ENCODE peak calls at places on chromosomes 13 and 19, in four cellular contexts. O is Peyer's patch, F is dorsolateral prefrontal cortex, S is IMR-90. X is an unnamed sample.

GRCh38 chr13:110518150-110518525 is 43.4 kb downstream of the RAB20 start:
- DNase-seq in O (no peak), F (no peak), S (no peak), X (no peak)

GRCh38 chr19:7722231-7722651 is 9.7 kb downstream of the CLEC4G start:
- DNase-seq in O (no peak), F (no peak), S (no peak), X (no peak)

GRCh38 chr19:16198363-16198636 is 589 bp downstream of the AP1M1 start:
- DNase-seq in O (peak), F (no peak), S (no peak), X (peak)

GRCh38 chr19:18062043-18062442 is 24.7 kb downstream of the IL12RB1 start:
- DNase-seq in O (no peak), F (no peak), S (no peak), X (no peak)

GRCh38 chr13:30071890-30072817 is 221.7 kb upstream of the UBL3 start:
- DNase-seq in O (peak), F (no peak), S (no peak), X (peak)

GRCh38 chr13:36297259-36297599 is 385 bp downstream of the CCDC169 start:
- DNase-seq in O (no peak), F (no peak), S (peak), X (peak)

GRCh38 chr13:21557995-21558394 is 46.0 kb downstream of the MICU2 start:
- DNase-seq in O (no peak), F (no peak), S (no peak), X (no peak)

GRCh38 chr13:89279374-89279773 is 1608.2 kb downstream of the SLITRK5 start:
- DNase-seq in O (no peak), F (no peak), S (no peak), X (no peak)

GRCh38 chr19:7865262-7865911 is 8.8 kb downstream of the PRR36 start:
- DNase-seq in O (peak), F (no peak), S (no peak), X (no peak)

GRCh38 chr13:99389520-99390304 is 82.5 kb upstream of the GPR183 start:
- DNase-seq in O (no peak), F (no peak), S (no peak), X (no peak)

GRCh38 chr13:89968468-89968867 is 1379.0 kb upstream of the MIR17HG start:
- DNase-seq in O (no peak), F (no peak), S (no peak), X (no peak)

GRCh38 chr13:50122465-50122864 is 107.2 kb downstream of the KCNRG start:
- DNase-seq in O (no peak), F (no peak), S (no peak), X (no peak)

GRCh38 chr19:58544591-58545285 is 874 bp downstream of the TRIM28 start:
- DNase-seq in O (no peak), F (no peak), S (peak), X (peak)

GRCh38 chr19:1839658-1840540 is 8.4 kb downstream of the REXO1 start:
- DNase-seq in O (peak), F (no peak), S (no peak), X (peak)

GRCh38 chr13:24005711-24006281 is 108.5 kb upstream of the C1QTNF9B start:
- DNase-seq in O (no peak), F (no peak), S (no peak), X (peak)

GRCh38 chr13:111521691-111522229 is 201.3 kb downstream of the TEX29 start:
- DNase-seq in O (no peak), F (no peak), S (no peak), X (no peak)

GRCh38 chr13:37442996-37443395 is 155.6 kb downstream of the POSTN start:
- DNase-seq in O (no peak), F (no peak), S (no peak), X (no peak)

GRCh38 chr13:107284168-107284567 is 716.2 kb upstream of the ARGLU1 start:
- DNase-seq in O (no peak), F (no peak), S (peak), X (no peak)

GRCh38 chr13:50344717-50345116 is 329.5 kb downstream of the KCNRG start:
- DNase-seq in O (no peak), F (no peak), S (no peak), X (no peak)

GRCh38 chr19:42092350-42092749 is 16.4 kb downstream of the ZNF574 start:
- DNase-seq in O (no peak), F (no peak), S (no peak), X (peak)

GRCh38 chr13:41568143-41568989 is 111.0 kb downstream of the RGCC start:
- DNase-seq in O (no peak), F (no peak), S (no peak), X (no peak)

GRCh38 chr13:27476943-27477681 is 26.7 kb upstream of the MTIF3 start:
- DNase-seq in O (no peak), F (no peak), S (peak), X (peak)

GRCh38 chr13:35957996-35958395 is 173.2 kb downstream of the DCLK1 start:
- DNase-seq in O (no peak), F (no peak), S (no peak), X (no peak)

GRCh38 chr19:49859838-49860715 is 7.3 kb downstream of the PNKP start:
- DNase-seq in O (no peak), F (no peak), S (no peak), X (no peak)

GRCh38 chr19:33462112-33462726 is 59.4 kb downstream of the PEPD start:
- DNase-seq in O (no peak), F (peak), S (no peak), X (no peak)

GRCh38 chr13:40910324-40911050 is 108.6 kb downstream of the ELF1 start:
- DNase-seq in O (no peak), F (no peak), S (peak), X (no peak)

GRCh38 chr19:31071157-31071855 is 277.9 kb downstream of the TSHZ3 start:
- DNase-seq in O (no peak), F (no peak), S (no peak), X (no peak)

GRCh38 chr19:3034845-3035541 is 5.9 kb upstream of the TLE2 start:
- DNase-seq in O (peak), F (no peak), S (peak), X (peak)

GRCh38 chr13:97809576-97809975 is 143.9 kb upstream of the IPO5 start:
- DNase-seq in O (no peak), F (no peak), S (peak), X (no peak)

GRCh38 chr19:31135841-31136240 is 213.4 kb downstream of the TSHZ3 start:
- DNase-seq in O (no peak), F (no peak), S (peak), X (no peak)

GRCh38 chr19:29711584-29712132 is 3.4 kb downstream of the C19orf12 start:
- DNase-seq in O (no peak), F (no peak), S (no peak), X (no peak)
- H3K27ac ChIP-seq in O (no peak), F (no peak), S (no peak), X (no peak)

DNA sequence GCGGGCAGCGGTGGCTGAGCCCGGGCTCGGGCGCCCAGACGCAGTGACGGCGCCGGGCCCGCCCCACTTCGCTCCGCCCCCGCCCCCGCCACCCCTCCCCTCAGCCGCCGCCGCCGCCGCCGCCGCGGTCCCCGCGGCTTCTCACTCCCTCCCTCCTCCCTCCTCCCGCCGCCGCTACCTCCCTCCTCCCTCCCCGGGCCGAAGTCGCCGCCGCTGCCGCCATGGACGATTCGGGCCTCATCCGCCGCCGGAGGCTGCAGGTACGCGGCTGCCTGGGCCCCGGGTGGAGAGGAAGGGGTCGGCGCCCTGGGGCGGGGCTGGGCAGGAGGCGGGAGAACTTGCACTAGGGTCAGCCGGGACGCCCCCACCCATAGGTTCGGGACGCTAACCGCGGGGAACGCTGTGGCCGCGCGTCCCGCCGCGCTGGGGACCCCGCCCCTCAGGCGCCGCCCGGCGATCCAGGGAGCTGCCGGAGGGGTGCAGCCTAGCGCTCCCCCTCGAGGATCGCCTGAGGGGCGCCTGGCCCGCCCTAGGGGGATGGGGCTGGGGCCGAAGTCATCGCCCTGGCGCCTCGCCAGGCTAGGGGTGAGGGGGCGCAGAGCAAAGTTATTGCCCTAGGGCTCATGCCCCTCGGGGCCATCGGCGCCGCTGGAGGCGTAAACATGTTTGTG is 497 bp downstream of the RTBDN start:
- DNase-seq in O (no peak), F (no peak), S (no peak), X (peak)
- H3K4me3 ChIP-seq in O (peak), F (peak), S (peak), X (no peak)

DNA sequence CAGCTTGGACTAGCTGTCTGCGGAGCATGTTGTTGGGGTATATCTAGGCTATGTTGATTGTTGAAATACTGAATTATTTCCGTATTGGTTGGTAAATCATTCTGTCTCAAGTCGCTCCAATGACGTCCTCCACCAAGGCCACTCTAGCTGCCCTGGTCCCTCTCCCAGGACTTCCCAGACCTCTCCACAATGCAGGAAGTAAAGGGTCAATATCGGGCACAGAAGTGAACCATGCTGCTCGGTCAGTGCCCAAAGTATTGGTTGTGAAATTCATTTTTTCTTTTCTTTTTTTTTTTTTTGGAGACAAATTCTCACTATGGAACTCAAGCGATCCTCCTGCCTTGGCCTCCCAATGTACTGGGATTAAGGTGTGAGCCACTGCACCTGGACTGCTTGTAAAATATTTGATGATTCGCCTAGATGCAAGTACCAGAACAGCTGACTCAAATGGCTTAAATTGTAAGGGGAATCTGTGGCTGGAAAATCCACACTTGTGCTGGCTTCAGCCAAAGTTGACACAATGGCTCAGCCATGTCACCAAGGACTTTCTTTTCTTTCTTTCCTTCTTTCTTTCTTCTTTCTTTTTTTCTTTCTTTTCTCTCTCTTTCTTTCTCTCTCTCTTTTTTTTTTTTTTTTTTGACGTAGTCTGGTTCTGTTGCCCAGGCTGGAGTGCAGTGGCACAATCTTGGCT is 43.7 kb downstream of the NUMBL start:
- DNase-seq in O (no peak), F (no peak), S (peak), X (no peak)
- H3K27ac ChIP-seq in O (peak), F (peak), S (peak), X (peak)

GRCh38 chr13:93290503-93290902 is 63.9 kb downstream of the GPC6 start:
- DNase-seq in O (no peak), F (no peak), S (peak), X (no peak)
- H3K4me3 ChIP-seq in O (no peak), F (no peak), S (no peak), X (no peak)

DNA sequence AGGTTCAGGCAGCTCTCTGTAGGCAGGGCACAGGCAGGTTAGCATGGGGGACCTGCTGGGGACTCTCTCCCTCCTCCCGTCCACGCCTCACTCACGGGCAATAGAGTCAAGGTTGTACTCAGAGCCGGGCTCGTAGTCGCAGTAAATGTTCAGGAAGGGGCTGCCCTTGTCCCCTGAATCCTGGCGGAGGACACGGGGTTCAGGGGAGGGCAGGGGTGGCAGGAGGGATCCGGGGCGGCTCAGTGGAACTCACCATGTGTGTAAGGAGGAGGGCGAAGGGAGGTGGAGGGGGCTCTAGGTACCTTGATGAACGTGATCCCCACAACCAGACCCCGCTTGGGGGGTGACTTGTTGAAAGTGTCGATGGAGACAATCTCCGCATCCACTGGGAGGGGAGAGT is 819 bp downstream of the KPTN start:
- DNase-seq in O (no peak), F (no peak), S (no peak), X (no peak)
- H3K27ac ChIP-seq in O (no peak), F (no peak), S (no peak), X (no peak)

GRCh38 chr13:108328848-108329247 is 59.3 kb downstream of the TNFSF13B start:
- DNase-seq in O (no peak), F (no peak), S (no peak), X (no peak)

GRCh38 chr13:108326318-108326717 is 56.8 kb downstream of the TNFSF13B start:
- DNase-seq in O (no peak), F (no peak), S (no peak), X (peak)

GRCh38 chr13:108322206-108322824 is 52.8 kb downstream of the TNFSF13B start:
- DNase-seq in O (no peak), F (no peak), S (peak), X (peak)

DNA sequence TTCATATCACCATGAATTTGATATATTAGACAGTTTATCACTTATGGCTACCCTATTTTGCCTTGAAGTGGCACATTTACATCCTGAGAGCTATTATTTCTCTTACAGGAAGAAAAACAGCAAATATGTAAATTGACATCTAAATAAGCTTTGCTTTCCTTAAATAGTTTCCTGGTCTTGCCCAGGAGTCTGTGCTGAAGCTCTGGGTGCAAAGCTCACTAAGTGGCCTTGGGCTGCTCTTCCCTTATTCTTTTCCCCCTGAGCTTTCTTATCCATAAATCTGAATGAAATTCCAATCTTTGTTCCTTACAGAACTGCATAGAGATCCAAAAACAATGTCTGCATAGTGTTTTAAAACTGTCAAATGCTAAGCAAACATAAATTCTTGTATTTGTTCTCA is 56.3 kb downstream of the TNFSF13B start:
- DNase-seq in O (no peak), F (no peak), S (no peak), X (no peak)
- H3K4me3 ChIP-seq in O (no peak), F (no peak), S (no peak), X (no peak)